ENCODE peak calls at places on chromosomes 11 and 22, in four cellular contexts. Q is esophagus squamous epithelium, K is AG10803, G is Caco-2. S is an unnamed sample.
A peak's percentile ranks its signal among the peaks of the same experiment; 100 is the strongest.

GRCh38 chr11:118896921-118897591 is 13.4 kb downstream of the CXCR5 start:
- DNase-seq in K (no peak), Q (no peak), G (no peak), S (no peak)

GRCh38 chr11:113184498-113184897 is 129.9 kb upstream of the TTC12 start:
- DNase-seq in G (peak; percentile 30), K (peak; percentile 97), Q (no peak), S (peak; percentile 83)

GRCh38 chr22:33539902-33540751 is 380.1 kb downstream of the LARGE1 start:
- DNase-seq in K (peak; percentile 26), Q (no peak), G (peak; percentile 76), S (peak; percentile 38)

GRCh38 chr22:18104566-18104965 is 6.0 kb upstream of the TUBA8 start:
- DNase-seq in Q (no peak), K (peak; percentile 35), G (no peak), S (peak; percentile 92)

GRCh38 chr11:62444271-62444833 is 25.5 kb downstream of the SCGB1A1 start:
- DNase-seq in Q (no peak), G (no peak), K (peak; percentile 80), S (peak; percentile 83)

GRCh38 chr22:37623075-37624016 is 14.7 kb downstream of the GGA1 start:
- DNase-seq in G (peak; percentile 78), Q (no peak), K (peak; percentile 40), S (peak; percentile 70)

GRCh38 chr11:35491231-35491871 is 34.1 kb downstream of the PAMR1 start:
- DNase-seq in Q (no peak), G (no peak), K (peak; percentile 97), S (peak; percentile 81)

GRCh38 chr11:104653011-104653806 is 245.1 kb downstream of the CASP12 start:
- DNase-seq in K (peak; percentile 14), G (no peak), Q (no peak), S (peak; percentile 29)

GRCh38 chr11:58905716-58906547 is 33.4 kb upstream of the GLYATL1 start:
- DNase-seq in Q (no peak), K (peak; percentile 90), G (no peak), S (peak; percentile 88)

GRCh38 chr11:77580712-77581337 is 8.9 kb upstream of the AQP11 start:
- DNase-seq in K (no peak), Q (no peak), G (peak; percentile 63), S (peak; percentile 37)

GRCh38 chr22:37283393-37283937 is 1.2 kb downstream of the CYTH4 start:
- DNase-seq in K (no peak), G (peak; percentile 27), Q (no peak), S (no peak)

GRCh38 chr11:133950874-133951483 is 5.8 kb downstream of the IGSF9B start:
- DNase-seq in G (no peak), K (no peak), Q (no peak), S (no peak)

GRCh38 chr11:110601941-110602340 is 110.3 kb downstream of the ARHGAP20 start:
- DNase-seq in K (no peak), Q (no peak), G (no peak), S (no peak)

GRCh38 chr11:13745165-13745564 is 76.7 kb downstream of the FAR1 start:
- DNase-seq in G (no peak), K (peak; percentile 9), Q (no peak), S (no peak)

GRCh38 chr11:19251577-19251976 is 10.8 kb upstream of the E2F8 start:
- DNase-seq in G (no peak), Q (no peak), K (no peak), S (no peak)

GRCh38 chr11:16737860-16738197 is 618 bp upstream of the C11orf58 start:
- DNase-seq in Q (no peak), K (peak; percentile 13), G (no peak), S (peak; percentile 30)

GRCh38 chr11:116800610-116801009 is 8.9 kb upstream of the APOA5 start:
- DNase-seq in Q (no peak), K (no peak), G (no peak), S (no peak)

GRCh38 chr11:35554491-35555237 is 29.2 kb upstream of the PAMR1 start:
- DNase-seq in Q (no peak), K (peak; percentile 77), G (no peak), S (peak; percentile 64)

GRCh38 chr11:61897387-61898246 is 6.3 kb upstream of the FADS3 start:
- DNase-seq in K (peak; percentile 55), Q (no peak), G (peak; percentile 90), S (peak; percentile 69)

GRCh38 chr11:59560290-59560701 is 49.0 kb downstream of the OR4D9 start:
- DNase-seq in Q (no peak), K (peak; percentile 62), G (peak; percentile 88), S (peak; percentile 90)

GRCh38 chr11:8642226-8642625 is 40.2 kb downstream of the TRIM66 start:
- DNase-seq in K (no peak), Q (no peak), G (no peak), S (no peak)

GRCh38 chr22:28983190-28983589 is 78.4 kb downstream of the C22orf31 start:
- DNase-seq in Q (no peak), G (peak; percentile 19), K (no peak), S (no peak)

GRCh38 chr11:120337133-120337895 is 1.1 kb downstream of the ARHGEF12 start:
- DNase-seq in K (peak; percentile 29), G (peak; percentile 53), Q (no peak), S (peak; percentile 39)

GRCh38 chr11:97691061-97691460 is 1301.2 kb downstream of the JRKL start:
- DNase-seq in Q (no peak), G (no peak), K (no peak), S (no peak)

GRCh38 chr11:15836801-15837200 is 519.5 kb downstream of the SOX6 start:
- DNase-seq in Q (no peak), K (no peak), G (no peak), S (no peak)

GRCh38 chr11:82995754-82996398 is 75.8 kb downstream of the RAB30 start:
- DNase-seq in G (no peak), Q (no peak), K (peak; percentile 73), S (peak; percentile 60)

GRCh38 chr11:62830904-62831519 is 839 bp downstream of the STX5 start:
- DNase-seq in K (no peak), G (peak; percentile 27), Q (no peak), S (no peak)

GRCh38 chr22:37898441-37899181 is 7.5 kb upstream of the MICALL1 start:
- DNase-seq in G (peak; percentile 32), K (peak; percentile 18), Q (no peak), S (no peak)

GRCh38 chr11:59678118-59678812 is 9.4 kb upstream of the PATL1 start:
- DNase-seq in Q (no peak), G (no peak), K (peak; percentile 15), S (peak; percentile 15)

GRCh38 chr11:11155962-11156815 is 196.9 kb downstream of the CSNK2A3 start:
- DNase-seq in K (no peak), Q (no peak), G (peak; percentile 53), S (no peak)

GRCh38 chr11:11152877-11153276 is 200.2 kb downstream of the CSNK2A3 start:
- DNase-seq in G (no peak), K (no peak), Q (no peak), S (no peak)

DNA sequence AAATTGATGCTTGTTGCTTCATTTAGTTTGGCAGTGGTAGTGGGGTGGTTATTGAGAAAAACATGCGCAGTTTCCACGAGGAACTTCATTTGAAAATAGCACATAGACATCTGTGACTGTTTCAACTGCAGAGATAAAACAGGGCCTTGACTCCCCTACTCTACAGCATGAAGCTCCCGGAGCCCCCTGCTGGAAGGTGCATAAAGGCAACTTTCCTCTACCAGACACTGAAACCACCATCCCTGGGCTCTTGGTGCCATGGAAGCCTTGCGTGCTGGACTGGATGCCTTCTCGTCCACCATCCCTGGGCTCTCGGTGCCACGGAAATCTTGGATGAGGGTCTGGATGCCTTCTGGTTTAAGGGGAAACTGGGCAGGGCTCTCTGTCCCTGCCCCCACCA is 195.8 kb downstream of the CSNK2A3 start:
- DNase-seq in Q (no peak), K (peak; percentile 11), G (peak; percentile 68), S (peak; percentile 25)
- TF ChIP-seq CTCF in Q (peak; percentile 45), K (peak; percentile 44), G (peak; percentile 86), S (peak; percentile 51)

GRCh38 chr22:31177420-31178162 is 17.6 kb downstream of the RNF185 start:
- DNase-seq in Q (no peak), K (peak; percentile 98), G (no peak), S (peak; percentile 78)
- TF ChIP-seq CTCF in Q (peak; percentile 51), K (peak; percentile 41), G (no peak), S (no peak)

GRCh38 chr11:66126808-66127555 is 56.9 kb downstream of the PACS1 start:
- DNase-seq in K (peak; percentile 80), Q (no peak), G (no peak), S (peak; percentile 79)
- TF ChIP-seq CTCF in K (peak; percentile 19), Q (no peak), G (no peak), S (no peak)

GRCh38 chr22:27298387-27299141 is 503.0 kb downstream of the MN1 start:
- DNase-seq in G (no peak), Q (no peak), K (no peak), S (no peak)
- TF ChIP-seq CTCF in G (no peak), Q (no peak), K (no peak), S (no peak)

GRCh38 chr22:45344339-45344738 is 34.6 kb downstream of the FAM118A start:
- DNase-seq in G (peak; percentile 62), K (no peak), Q (no peak), S (no peak)
- TF ChIP-seq CTCF in G (peak; percentile 60), K (no peak), Q (no peak), S (no peak)

GRCh38 chr11:34308821-34309585 is 48.8 kb downstream of the ABTB2 start:
- DNase-seq in K (peak; percentile 93), G (peak; percentile 18), Q (no peak), S (peak; percentile 49)
- TF ChIP-seq CTCF in K (peak; percentile 36), G (peak; percentile 7), Q (no peak), S (no peak)

GRCh38 chr11:32333335-32333991 is 101.9 kb downstream of the WT1 start:
- DNase-seq in Q (no peak), K (peak; percentile 64), G (no peak), S (peak; percentile 61)
- TF ChIP-seq CTCF in Q (peak; percentile 8), K (peak; percentile 58), G (no peak), S (peak; percentile 45)

GRCh38 chr22:19801340-19802000 is 40.9 kb downstream of the TBX1 start:
- DNase-seq in G (no peak), Q (no peak), K (peak; percentile 85), S (no peak)

GRCh38 chr22:19799322-19800190 is 39.0 kb downstream of the TBX1 start:
- DNase-seq in Q (no peak), K (peak; percentile 98), G (no peak), S (peak; percentile 80)

GRCh38 chr22:19800306-19800705 is 39.7 kb downstream of the TBX1 start:
- DNase-seq in G (no peak), Q (no peak), K (no peak), S (no peak)

GRCh38 chr22:19802001-19802880 is 41.7 kb downstream of the TBX1 start:
- DNase-seq in Q (no peak), K (no peak), G (no peak), S (no peak)

DNA sequence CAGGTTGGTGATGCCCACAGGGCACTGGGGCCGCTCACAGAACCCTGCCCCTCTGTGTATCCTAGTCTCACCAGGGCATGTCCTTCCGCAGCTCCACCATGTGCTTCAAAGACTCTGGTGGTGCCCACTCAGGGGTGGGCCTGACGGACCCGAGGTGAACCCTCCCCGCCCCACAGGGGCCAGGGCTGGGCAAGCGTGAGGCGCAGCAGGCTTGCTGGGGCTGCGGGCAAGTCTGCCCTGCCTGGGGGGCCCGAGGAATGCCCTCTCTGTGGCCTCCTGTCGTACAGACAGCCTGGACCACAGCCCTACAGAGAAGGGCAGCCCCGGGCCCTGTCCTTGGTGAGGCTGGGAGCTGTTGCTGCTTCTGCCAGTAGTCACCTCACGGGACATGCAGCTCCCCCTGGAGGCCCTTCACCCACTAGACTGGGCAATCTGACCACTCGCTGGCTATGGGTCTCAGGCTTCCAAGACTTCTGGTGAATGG is 40.2 kb downstream of the TBX1 start:
- DNase-seq in K (peak; percentile 51), Q (no peak), G (peak; percentile 49), S (peak; percentile 22)
- TF ChIP-seq CTCF in K (peak; percentile 52), Q (no peak), G (peak; percentile 59), S (peak; percentile 29)

GRCh38 chr11:72774499-72774898 is 19.3 kb downstream of the STARD10 start:
- DNase-seq in G (no peak), Q (no peak), K (no peak), S (no peak)
- TF ChIP-seq CTCF in G (no peak), Q (no peak), K (no peak), S (no peak)

S was measured in cardiac fibroblast.